ENCODE peak calls at places on chromosomes 7 and 10, in five cellular contexts. I is tibial artery, O is fibroblast of lung, M is choroid plexus epithelial cell, F is fibroblast of the aortic adventitia. A is an unnamed sample.

GRCh38 chr10:126670056-126670743 is at the start of gene C10orf90:
- DNase-seq in M (no peak), O (no peak), F (no peak), I (no peak), A (no peak)

GRCh38 chr7:101546308-101546936 is 82.7 kb downstream of the MYL10 start:
- DNase-seq in O (no peak), F (no peak), M (no peak), I (peak; percentile 9), A (no peak)

GRCh38 chr10:43201545-43202131 is 63.4 kb downstream of the CSGALNACT2 start:
- DNase-seq in F (no peak), I (peak; percentile 15), O (no peak), M (no peak), A (no peak)

GRCh38 chr10:88386204-88386877 is 196.8 kb downstream of the RNLS start:
- DNase-seq in O (peak; percentile 21), F (peak; percentile 55), M (peak; percentile 36), I (no peak), A (peak; percentile 67)

GRCh38 chr7:75611557-75612178 is 119.5 kb downstream of the SPDYE5 start:
- DNase-seq in O (no peak), F (no peak), M (no peak), I (peak; percentile 85), A (no peak)

GRCh38 chr7:158066085-158066484 is 521.5 kb downstream of the PTPRN2 start:
- DNase-seq in I (no peak), M (no peak), O (no peak), F (no peak), A (no peak)

GRCh38 chr7:112228632-112229031 is 22.1 kb downstream of the ZNF277 start:
- DNase-seq in F (no peak), O (no peak), M (no peak), I (no peak), A (no peak)

GRCh38 chr7:30327813-30328212 is 43.4 kb downstream of the ZNRF2 start:
- DNase-seq in F (peak; percentile 62), I (no peak), M (peak; percentile 65), O (peak; percentile 65), A (peak; percentile 57)

GRCh38 chr7:32462966-32463365 is 27.2 kb downstream of the LSM5 start:
- DNase-seq in O (no peak), F (no peak), I (no peak), M (no peak), A (no peak)

GRCh38 chr7:34900891-34901493 is 136.3 kb downstream of the DPY19L1 start:
- DNase-seq in I (no peak), O (no peak), F (peak; percentile 2), M (peak; percentile 10), A (peak; percentile 12)

GRCh38 chr7:159096736-159097581 is 47.7 kb downstream of the VIPR2 start:
- DNase-seq in M (no peak), O (no peak), F (no peak), I (peak; percentile 60), A (no peak)

GRCh38 chr10:89550509-89550908 is 15.1 kb upstream of the SLC16A12 start:
- DNase-seq in F (peak; percentile 45), O (peak; percentile 43), I (no peak), M (peak; percentile 26), A (no peak)

GRCh38 chr7:139798221-139798620 is 20.4 kb upstream of the HIPK2 start:
- DNase-seq in O (no peak), F (no peak), I (no peak), M (no peak), A (peak; percentile 75)

GRCh38 chr7:41188163-41189130 is 514.4 kb downstream of the INHBA start:
- DNase-seq in F (peak; percentile 85), O (peak; percentile 70), M (peak; percentile 83), I (no peak), A (peak; percentile 79)

GRCh38 chr10:89129850-89130396 is 77.2 kb downstream of the CH25H start:
- DNase-seq in F (peak; percentile 91), I (peak; percentile 61), O (peak; percentile 92), M (peak; percentile 69), A (peak; percentile 86)

GRCh38 chr7:75905785-75906604 is 9.0 kb upstream of the POR start:
- DNase-seq in F (peak; percentile 73), M (peak; percentile 84), I (peak; percentile 82), O (peak; percentile 83), A (peak; percentile 93)

GRCh38 chr7:121075952-121076349 is 87.4 kb downstream of the CPED1 start:
- DNase-seq in I (no peak), O (no peak), M (no peak), F (no peak), A (no peak)

GRCh38 chr7:103778929-103779328 is 210.5 kb downstream of the RELN start:
- DNase-seq in O (no peak), F (no peak), M (no peak), I (no peak), A (no peak)

GRCh38 chr10:119357389-119358139 is 150.2 kb downstream of the GRK5 start:
- DNase-seq in I (no peak), F (peak; percentile 59), M (no peak), O (no peak), A (no peak)

GRCh38 chr10:363152-363551 is 227.9 kb downstream of the ZMYND11 start:
- DNase-seq in O (no peak), I (no peak), F (no peak), M (no peak), A (no peak)

GRCh38 chr10:58776613-58777318 is 264.1 kb downstream of the BICC1 start:
- DNase-seq in I (no peak), F (peak; percentile 93), O (no peak), M (no peak), A (no peak)

GRCh38 chr7:99468336-99468918 is 2.5 kb upstream of the ATP5MF start:
- DNase-seq in O (no peak), M (no peak), F (no peak), I (no peak), A (no peak)

GRCh38 chr10:104120903-104121484 is 977 bp upstream of the SFR1 start:
- DNase-seq in M (peak; percentile 98), I (peak; percentile 98), F (peak; percentile 98), O (peak; percentile 97), A (peak; percentile 98)

GRCh38 chr10:104120512-104120902 is 1.5 kb upstream of the SFR1 start:
- DNase-seq in M (no peak), F (no peak), O (no peak), I (no peak), A (no peak)

GRCh38 chr10:104121485-104122272 is at the start of gene SFR1:
- DNase-seq in F (peak; percentile 97), O (peak; percentile 98), I (peak; percentile 98), M (peak; percentile 99), A (peak; percentile 99)

GRCh38 chr10:104122273-104123107 is 519 bp downstream of the SFR1 start:
- DNase-seq in M (peak; percentile 18), F (no peak), O (peak; percentile 20), I (peak; percentile 45), A (peak; percentile 8)

GRCh38 chr10:104123397-104123796 is 1.4 kb downstream of the SFR1 start:
- DNase-seq in O (peak; percentile 50), M (peak; percentile 63), I (no peak), F (peak; percentile 59), A (peak; percentile 38)
- TF ChIP-seq CTCF in O (peak; percentile 40), M (peak; percentile 57), I (peak; percentile 21), F (peak; percentile 61), A (peak; percentile 47)

GRCh38 chr10:17453035-17453376 is 1.4 kb downstream of the ST8SIA6 start:
- DNase-seq in I (no peak), F (no peak), O (no peak), M (no peak), A (no peak)

GRCh38 chr10:17453377-17454091 is 861 bp downstream of the ST8SIA6 start:
- DNase-seq in M (peak; percentile 25), F (no peak), O (peak; percentile 21), I (peak; percentile 31), A (peak; percentile 78)

GRCh38 chr10:17456032-17456548 is 1.7 kb upstream of the ST8SIA6 start:
- DNase-seq in O (no peak), F (no peak), I (no peak), M (no peak), A (no peak)

GRCh38 chr10:17454181-17454800 is at the start of gene ST8SIA6:
- DNase-seq in I (no peak), O (peak; percentile 49), M (peak; percentile 56), F (peak; percentile 23), A (peak; percentile 62)

GRCh38 chr10:17454801-17455520 is 566 bp upstream of the ST8SIA6 start:
- DNase-seq in F (no peak), I (no peak), M (no peak), O (no peak), A (no peak)
- H3K4me3 ChIP-seq in F (peak overlapping the region; percentile 54), I (peak overlapping the region; percentile 42), M (peak overlapping the region; percentile 57), O (peak overlapping the region; percentile 41), A (peak overlapping the region; percentile 33)

DNA sequence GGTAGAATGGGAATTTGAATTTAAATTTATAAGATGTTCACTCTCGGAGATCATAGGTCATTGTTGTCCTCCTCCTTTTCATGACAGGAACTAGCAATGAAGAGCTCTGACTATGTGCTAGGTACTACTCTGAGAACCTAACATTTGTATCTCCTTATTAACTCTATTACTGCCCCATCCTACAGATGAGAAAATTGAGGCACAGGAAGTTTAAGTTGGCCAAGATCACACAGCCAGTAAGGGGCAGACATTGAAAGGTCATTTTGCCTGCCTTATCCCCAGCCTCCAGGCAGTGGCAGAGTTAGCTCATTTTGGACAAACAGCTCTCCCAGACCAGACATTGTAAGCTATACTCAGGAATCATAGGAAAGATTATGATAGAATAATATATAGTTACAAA is 6.0 kb downstream of the SRGN start:
- DNase-seq in O (peak; percentile 58), M (peak; percentile 55), F (peak; percentile 56), I (no peak), A (peak; percentile 32)
- TF ChIP-seq CTCF in O (peak; percentile 15), M (peak; percentile 32), F (peak; percentile 39), I (no peak), A (peak; percentile 16)

GRCh38 chr7:143387156-143387975 is 6.2 kb downstream of the ZYX start:
- DNase-seq in I (no peak), O (no peak), F (no peak), M (no peak), A (no peak)

GRCh38 chr7:143384741-143385631 is 3.8 kb downstream of the ZYX start:
- DNase-seq in I (peak; percentile 44), M (peak; percentile 76), F (no peak), O (no peak), A (no peak)

GRCh38 chr7:143384148-143384547 is 3.0 kb downstream of the ZYX start:
- DNase-seq in F (peak; percentile 75), I (peak; percentile 49), O (peak; percentile 66), M (peak; percentile 58), A (no peak)

GRCh38 chr7:143388051-143388450 is 6.9 kb downstream of the ZYX start:
- DNase-seq in I (no peak), M (no peak), O (no peak), F (no peak), A (no peak)

DNA sequence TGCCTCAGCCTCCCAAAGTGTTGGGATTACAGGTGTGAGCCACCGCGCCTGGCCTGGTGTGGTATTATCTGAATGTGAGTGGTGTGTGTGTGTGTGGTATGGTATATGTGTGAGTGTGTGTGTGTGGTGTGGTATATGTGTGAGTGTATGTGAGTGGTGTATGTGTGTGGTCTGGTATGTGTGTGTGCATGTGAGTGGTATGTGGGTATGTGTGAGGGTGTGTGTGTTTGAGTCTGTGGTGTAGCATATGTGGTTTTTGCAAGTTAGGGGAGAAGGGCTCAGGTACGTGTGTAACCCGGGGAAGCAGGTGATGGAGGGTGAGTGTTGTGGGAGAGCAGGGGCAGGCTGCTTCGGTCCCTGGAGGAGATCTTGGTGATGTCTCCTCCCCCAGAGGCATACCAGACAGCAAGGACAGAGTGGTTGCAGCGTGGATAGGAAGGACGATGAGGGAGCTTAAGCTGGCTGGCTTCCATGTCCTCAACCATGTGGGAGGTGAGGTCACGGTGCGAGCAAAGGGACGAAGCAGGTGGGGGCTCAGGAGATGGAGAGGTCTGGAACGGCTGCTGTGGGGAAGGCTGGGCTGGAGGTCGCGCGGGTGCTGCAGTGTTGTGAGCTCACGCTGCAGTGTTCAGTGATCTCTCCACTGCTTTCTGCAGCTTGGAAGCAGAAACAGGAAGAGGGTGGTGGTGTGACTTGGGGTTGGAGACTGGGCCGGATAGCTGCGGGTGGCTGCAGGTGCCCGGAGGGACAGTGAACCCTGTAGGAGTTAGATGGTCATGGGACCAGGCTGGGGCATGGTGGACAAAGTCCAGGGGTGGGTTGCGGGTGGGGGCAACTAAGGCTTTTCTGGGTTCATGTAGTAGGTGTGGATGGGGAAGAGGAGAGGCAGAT is 5.0 kb downstream of the ZYX start:
- DNase-seq in M (peak; percentile 84), I (no peak), F (no peak), O (no peak), A (no peak)
- H3K4me3 ChIP-seq in M (peak overlapping the region; percentile 32), I (peak overlapping the region; percentile 14), F (peak overlapping the region; percentile 41), O (peak overlapping the region; percentile 29), A (no peak overlapping the region)